ENCODE peak calls at places on chromosomes 13 and 19, in nine cellular contexts. D is IMR-90; U is neural progenitor cell; O is neuronal stem cell; Y is heart left ventricle; M is CD8-positive, alpha-beta T cell; T is CD8-positive, alpha-beta memory T cell; P is tibial artery; G is tibial nerve. Q is an unnamed sample.

GRCh38 chr13:29933401-29933800 is 83.0 kb upstream of the UBL3 start:
- DNase-seq in O (no peak), M (no peak), T (no peak), U (no peak), G (no peak), D (no peak), P (no peak), Y (no peak), Q (no peak)

GRCh38 chr13:73681015-73681414 is 453.2 kb downstream of the KLF12 start:
- DNase-seq in O (no peak), G (no peak), T (no peak), Y (no peak), M (no peak), U (no peak), P (no peak), D (no peak), Q (no peak)

GRCh38 chr19:18339703-18340102 is 695 bp upstream of the PGPEP1 start:
- DNase-seq in T (no peak), U (peak; percentile 29), P (no peak), O (no peak), M (no peak), G (no peak), Y (no peak), D (peak; percentile 25), Q (no peak)

GRCh38 chr13:52848455-52849190 is at the start of gene PCDH8:
- DNase-seq in T (no peak), G (no peak), U (peak; percentile 96), O (peak; percentile 79), Y (no peak), M (no peak), P (no peak), D (no peak), Q (peak; percentile 94)

GRCh38 chr13:95156208-95156607 is 145.0 kb downstream of the ABCC4 start:
- DNase-seq in M (no peak), D (peak; percentile 17), G (no peak), U (no peak), T (no peak), O (no peak), Y (no peak), P (no peak), Q (no peak)

GRCh38 chr13:112172641-112173171 is 105.8 kb downstream of the SOX1 start:
- DNase-seq in M (no peak), Y (no peak), G (no peak), U (peak; percentile 26), O (no peak), P (no peak), T (no peak), D (no peak), Q (no peak)

GRCh38 chr19:42627916-42628315 is 33.2 kb upstream of the CEACAM8 start:
- DNase-seq in O (no peak), D (no peak), U (no peak), P (no peak), T (no peak), M (no peak), Y (no peak), G (no peak), Q (no peak)

GRCh38 chr13:103002279-103002678 is 63.9 kb downstream of the SLC10A2 start:
- DNase-seq in G (no peak), P (no peak), O (no peak), T (no peak), D (no peak), Y (no peak), M (no peak), U (no peak), Q (no peak)

GRCh38 chr13:113887700-113888201 is 23.9 kb upstream of the GAS6 start:
- DNase-seq in Y (no peak), G (no peak), P (peak; percentile 67), U (no peak), O (no peak), T (no peak), M (no peak), D (no peak), Q (no peak)

GRCh38 chr13:112442483-112443090 is 66.4 kb downstream of the SPACA7 start:
- DNase-seq in O (peak; percentile 21), P (no peak), U (peak; percentile 29), T (no peak), D (peak; percentile 5), Y (peak; percentile 39), G (no peak), M (no peak), Q (no peak)

GRCh38 chr19:29501816-29502580 is 23.8 kb upstream of the VSTM2B start:
- DNase-seq in M (no peak), D (no peak), T (no peak), P (no peak), O (no peak), Y (no peak), U (no peak), G (no peak), Q (no peak)

GRCh38 chr13:23632741-23633140 is 62.5 kb downstream of the TNFRSF19 start:
- DNase-seq in M (no peak), U (peak; percentile 74), G (no peak), Y (no peak), P (no peak), T (no peak), D (no peak), O (no peak), Q (no peak)

GRCh38 chr19:45161715-45162463 is 1.1 kb upstream of the NKPD1 start:
- DNase-seq in D (peak; percentile 28), Y (no peak), P (no peak), M (no peak), T (no peak), U (peak; percentile 84), G (no peak), O (no peak), Q (peak; percentile 74)
- H3K4me1 ChIP-seq in D (peaks cover 2% of the 10 kb centered on the region), Y (no peaks in the 10 kb centered on the region), P (no peaks in the 10 kb centered on the region), M (peaks cover 16% of the 10 kb centered on the region), T (peaks cover 18% of the 10 kb centered on the region), U (no peaks in the 10 kb centered on the region), G (no peaks in the 10 kb centered on the region), O (peaks cover 1% of the 10 kb centered on the region), Q (no peaks in the 10 kb centered on the region)

DNA sequence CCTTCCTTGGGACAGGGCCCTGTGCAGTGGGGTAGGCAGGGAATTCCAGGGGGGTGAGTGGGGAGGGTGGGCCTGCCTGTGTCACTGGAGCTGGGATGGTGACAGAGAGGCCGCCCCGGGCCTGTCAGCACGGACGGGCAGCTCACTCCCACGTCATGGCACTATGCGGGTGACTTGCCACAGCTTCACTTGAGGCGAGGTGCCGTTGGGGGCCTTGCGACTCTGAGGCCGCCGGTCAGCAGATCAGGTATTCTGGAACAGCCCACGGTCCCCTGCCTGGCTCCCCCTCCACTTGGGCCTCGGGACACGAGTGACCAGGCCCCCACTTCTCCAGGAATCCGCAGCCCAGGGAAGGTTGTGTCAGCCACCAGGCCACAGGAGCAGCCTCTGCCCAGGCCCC is 2.9 kb upstream of the MIDN start:
- DNase-seq in U (no peak), O (no peak), P (no peak), D (no peak), G (no peak), Y (no peak), T (no peak), M (no peak), Q (no peak)
- H3K4me1 ChIP-seq in U (peaks cover 8% of the 10 kb centered on the region), O (peaks cover 19% of the 10 kb centered on the region), P (peaks cover 65% of the 10 kb centered on the region), D (peaks cover 19% of the 10 kb centered on the region), G (peaks cover 5% of the 10 kb centered on the region), Y (peaks cover 49% of the 10 kb centered on the region), T (peaks cover 48% of the 10 kb centered on the region), M (peaks cover 49% of the 10 kb centered on the region), Q (peaks cover 16% of the 10 kb centered on the region)

DNA sequence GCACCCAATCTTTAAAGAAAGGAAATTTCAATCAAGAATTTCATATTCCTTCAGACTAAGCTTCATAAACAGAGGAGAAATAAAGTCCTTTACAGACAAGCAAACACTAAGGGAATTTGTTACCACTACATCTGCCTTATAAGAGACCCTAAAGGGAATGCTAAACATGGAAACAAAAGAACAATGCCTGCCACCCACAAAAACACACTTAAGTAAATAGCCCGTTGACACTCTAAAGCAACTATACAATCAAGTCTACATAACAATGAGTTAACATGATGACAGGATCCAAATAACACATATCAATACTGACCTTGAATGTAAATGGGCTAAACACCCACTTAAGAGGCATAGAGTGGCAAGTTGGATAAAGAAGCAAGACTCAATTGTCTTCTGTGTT is 1056.9 kb upstream of the ATXN8OS start:
- DNase-seq in G (no peak), D (no peak), Y (no peak), M (no peak), U (no peak), T (no peak), O (no peak), P (no peak), Q (no peak)
- H3K4me1 ChIP-seq in G (no peaks in the 10 kb centered on the region), D (no peaks in the 10 kb centered on the region), Y (no peaks in the 10 kb centered on the region), M (no peaks in the 10 kb centered on the region), U (no peaks in the 10 kb centered on the region), T (no peaks in the 10 kb centered on the region), O (no peaks in the 10 kb centered on the region), P (no peaks in the 10 kb centered on the region), Q (no peaks in the 10 kb centered on the region)

GRCh38 chr13:78972561-78972960 is 313.6 kb upstream of the OBI1 start:
- DNase-seq in D (no peak), G (no peak), M (no peak), Y (no peak), O (no peak), T (no peak), P (no peak), U (no peak), Q (no peak)

GRCh38 chr13:78977311-78977710 is 318.4 kb upstream of the OBI1 start:
- DNase-seq in D (no peak), P (no peak), T (no peak), O (no peak), M (no peak), U (no peak), G (no peak), Y (no peak), Q (no peak)

GRCh38 chr13:78978381-78978998 is 319.5 kb upstream of the OBI1 start:
- DNase-seq in D (peak; percentile 61), O (peak; percentile 54), T (no peak), Y (no peak), M (no peak), P (no peak), U (peak; percentile 65), G (no peak), Q (peak; percentile 65)

GRCh38 chr13:78979349-78979748 is 320.4 kb upstream of the OBI1 start:
- DNase-seq in M (no peak), T (no peak), G (no peak), P (no peak), U (no peak), O (no peak), D (no peak), Y (no peak), Q (no peak)

GRCh38 chr13:78976696-78977095 is 317.7 kb upstream of the OBI1 start:
- DNase-seq in G (no peak), P (no peak), Y (no peak), U (no peak), T (no peak), M (no peak), O (no peak), D (no peak), Q (no peak)
- H3K4me1 ChIP-seq in G (no peaks in the 10 kb centered on the region), P (no peaks in the 10 kb centered on the region), Y (no peaks in the 10 kb centered on the region), U (no peaks in the 10 kb centered on the region), T (no peaks in the 10 kb centered on the region), M (no peaks in the 10 kb centered on the region), O (no peaks in the 10 kb centered on the region), D (no peaks in the 10 kb centered on the region), Q (no peaks in the 10 kb centered on the region)

DNA sequence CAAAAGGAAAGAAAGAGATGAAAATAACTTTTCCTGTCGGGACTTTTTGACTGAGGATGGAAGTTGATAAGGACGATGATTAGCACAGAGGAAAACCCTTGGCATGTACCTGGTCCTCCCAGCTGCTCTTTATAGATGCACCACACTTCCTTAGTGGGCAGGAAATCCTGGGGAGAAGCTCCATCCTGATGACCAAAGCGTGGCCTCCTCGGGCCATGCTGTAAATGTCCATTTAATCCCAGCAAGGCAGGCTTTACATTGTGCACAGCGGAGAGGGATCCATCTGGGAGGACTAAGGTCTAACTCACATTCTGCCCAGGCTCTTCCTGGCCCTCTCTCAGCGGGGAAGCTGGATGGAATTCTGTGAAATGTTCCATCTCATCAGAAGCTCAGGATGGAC is 113.5 kb downstream of the COL4A2 start:
- DNase-seq in P (no peak), G (no peak), U (no peak), Y (no peak), D (no peak), O (no peak), M (no peak), T (no peak), Q (no peak)
- H3K4me1 ChIP-seq in P (peaks cover 69% of the 10 kb centered on the region), G (no peaks in the 10 kb centered on the region), U (peaks cover 5% of the 10 kb centered on the region), Y (peaks cover 34% of the 10 kb centered on the region), D (peaks cover 23% of the 10 kb centered on the region), O (peaks cover 3% of the 10 kb centered on the region), M (peaks cover 13% of the 10 kb centered on the region), T (peaks cover 11% of the 10 kb centered on the region), Q (no peaks in the 10 kb centered on the region)